ENCODE peak calls at places on chromosomes 6 and 20, in five cellular contexts. T is AG09309, C is MCF 10A, E is astrocyte of the spinal cord, S is B cell. R is an unnamed sample.

GRCh38 chr6:150813319-150813992 is 52.0 kb upstream of the MTHFD1L start:
- DNase-seq in S (peak; percentile 48), T (no peak), C (peak; percentile 21), E (peak; percentile 46), R (no peak)

GRCh38 chr20:44067650-44068081 is 119.3 kb downstream of the JPH2 start:
- DNase-seq in T (no peak), S (no peak), C (no peak), E (no peak), R (peak; percentile 54)

GRCh38 chr20:60010689-60011417 is 52.6 kb downstream of the CDH26 start:
- DNase-seq in S (no peak), E (no peak), T (no peak), C (no peak), R (no peak)

GRCh38 chr20:54025166-54025835 is 45.1 kb downstream of the BCAS1 start:
- DNase-seq in E (peak; percentile 69), C (no peak), S (no peak), T (peak; percentile 67), R (no peak)

GRCh38 chr6:144749263-144749662 is 464.1 kb downstream of the UTRN start:
- DNase-seq in E (no peak), S (no peak), C (no peak), T (no peak), R (no peak)

GRCh38 chr20:49690899-49691620 is 22.6 kb downstream of the B4GALT5 start:
- DNase-seq in T (no peak), S (no peak), E (peak; percentile 42), C (peak; percentile 75), R (no peak)

GRCh38 chr20:14434379-14435136 is 97.1 kb upstream of the FLRT3 start:
- DNase-seq in S (no peak), C (peak; percentile 96), E (no peak), T (peak; percentile 4), R (no peak)

GRCh38 chr6:137339929-137340559 is 120.9 kb upstream of the IFNGR1 start:
- DNase-seq in C (no peak), E (no peak), S (no peak), T (no peak), R (no peak)

GRCh38 chr6:159505140-159505922 is 187.7 kb downstream of the SOD2 start:
- DNase-seq in S (no peak), C (no peak), T (no peak), E (no peak), R (no peak)

GRCh38 chr20:49916146-49917002 is 1.0 kb upstream of the SPATA2 start:
- DNase-seq in E (no peak), C (peak; percentile 50), S (no peak), T (no peak), R (no peak)

GRCh38 chr20:31985152-31985551 is 17.2 kb downstream of the XKR7 start:
- DNase-seq in E (no peak), T (no peak), S (no peak), C (no peak), R (no peak)

GRCh38 chr6:168623736-168624135 is 182.8 kb downstream of the SMOC2 start:
- DNase-seq in E (no peak), C (no peak), T (no peak), S (no peak), R (no peak)

GRCh38 chr6:115551510-115551909 is 509.2 kb downstream of the FRK start:
- DNase-seq in E (no peak), S (no peak), C (no peak), T (no peak), R (no peak)

GRCh38 chr6:9540534-9541126 is 874.2 kb downstream of the TFAP2A start:
- DNase-seq in C (peak; percentile 76), T (no peak), S (no peak), E (peak; percentile 65), R (no peak)

GRCh38 chr6:147201885-147202515 is 2.2 kb upstream of the STXBP5 start:
- DNase-seq in C (peak; percentile 66), S (no peak), T (no peak), E (peak; percentile 60), R (no peak)

GRCh38 chr6:150293423-150294280 is 75.2 kb upstream of the IYD start:
- DNase-seq in S (no peak), T (no peak), E (peak; percentile 44), C (peak; percentile 69), R (no peak)

GRCh38 chr20:51525241-51526104 is 17.0 kb downstream of the NFATC2 start:
- DNase-seq in E (no peak), S (peak; percentile 66), C (no peak), T (no peak), R (no peak)

GRCh38 chr6:67608099-67608749 is 1026.9 kb upstream of the ADGRB3 start:
- DNase-seq in T (no peak), C (no peak), E (no peak), S (no peak), R (no peak)

GRCh38 chr6:26322645-26323482 is 42.1 kb upstream of the BTN3A2 start:
- DNase-seq in S (peak; percentile 56), T (peak; percentile 84), C (peak; percentile 85), E (peak; percentile 93), R (no peak)

GRCh38 chr20:8627386-8628030 is 441.4 kb upstream of the PLCB4 start:
- DNase-seq in E (no peak), C (no peak), T (no peak), S (no peak), R (no peak)

GRCh38 chr6:132401120-132401940 is at the start of gene MOXD1:
- DNase-seq in E (no peak), T (no peak), C (peak; percentile 17), S (peak; percentile 41), R (peak; percentile 75)

GRCh38 chr20:62632575-62632974 is 9.7 kb upstream of the SLCO4A1 start:
- DNase-seq in E (no peak), S (no peak), T (no peak), C (no peak), R (no peak)

GRCh38 chr20:10239954-10240353 is 21.3 kb downstream of the SNAP25 start:
- DNase-seq in T (no peak), E (no peak), S (no peak), C (peak; percentile 86), R (no peak)

GRCh38 chr20:24097051-24097450 is 108.5 kb upstream of the GGTLC1 start:
- DNase-seq in C (no peak), S (no peak), E (no peak), T (no peak), R (no peak)

DNA sequence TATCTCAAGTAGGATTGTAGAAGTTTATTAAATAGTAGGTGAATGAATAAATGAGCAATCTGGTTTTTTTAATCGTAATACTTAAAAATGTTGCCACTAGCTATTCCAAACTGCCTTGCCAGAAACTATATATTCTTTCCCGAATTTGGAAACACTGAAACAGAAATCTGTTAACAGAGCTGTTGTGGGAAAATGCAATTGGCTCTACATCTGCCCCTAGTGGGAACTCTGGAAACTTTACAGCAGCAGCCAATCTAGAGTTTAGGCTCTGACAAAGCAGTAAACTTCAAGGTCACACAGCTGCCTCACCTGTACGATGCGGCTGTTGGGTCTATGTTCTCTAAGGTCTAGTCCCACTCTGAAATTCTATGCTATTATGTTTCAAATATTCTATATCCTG is 41.7 kb downstream of the SYNE1 start:
- DNase-seq in C (peak; percentile 19), S (no peak), T (no peak), E (no peak), R (no peak)
- TF ChIP-seq CTCF in C (peak; percentile 34), S (no peak), T (peak; percentile 67), E (peak; percentile 40), R (peak; percentile 62)

GRCh38 chr6:108168501-108168979 is 2.7 kb downstream of the NR2E1 start:
- DNase-seq in E (peak; percentile 43), C (no peak), T (no peak), S (no peak), R (no peak)
- TF ChIP-seq CTCF in E (peak; percentile 45), C (no peak), T (peak; percentile 31), S (peak; percentile 23), R (peak; percentile 57)

DNA sequence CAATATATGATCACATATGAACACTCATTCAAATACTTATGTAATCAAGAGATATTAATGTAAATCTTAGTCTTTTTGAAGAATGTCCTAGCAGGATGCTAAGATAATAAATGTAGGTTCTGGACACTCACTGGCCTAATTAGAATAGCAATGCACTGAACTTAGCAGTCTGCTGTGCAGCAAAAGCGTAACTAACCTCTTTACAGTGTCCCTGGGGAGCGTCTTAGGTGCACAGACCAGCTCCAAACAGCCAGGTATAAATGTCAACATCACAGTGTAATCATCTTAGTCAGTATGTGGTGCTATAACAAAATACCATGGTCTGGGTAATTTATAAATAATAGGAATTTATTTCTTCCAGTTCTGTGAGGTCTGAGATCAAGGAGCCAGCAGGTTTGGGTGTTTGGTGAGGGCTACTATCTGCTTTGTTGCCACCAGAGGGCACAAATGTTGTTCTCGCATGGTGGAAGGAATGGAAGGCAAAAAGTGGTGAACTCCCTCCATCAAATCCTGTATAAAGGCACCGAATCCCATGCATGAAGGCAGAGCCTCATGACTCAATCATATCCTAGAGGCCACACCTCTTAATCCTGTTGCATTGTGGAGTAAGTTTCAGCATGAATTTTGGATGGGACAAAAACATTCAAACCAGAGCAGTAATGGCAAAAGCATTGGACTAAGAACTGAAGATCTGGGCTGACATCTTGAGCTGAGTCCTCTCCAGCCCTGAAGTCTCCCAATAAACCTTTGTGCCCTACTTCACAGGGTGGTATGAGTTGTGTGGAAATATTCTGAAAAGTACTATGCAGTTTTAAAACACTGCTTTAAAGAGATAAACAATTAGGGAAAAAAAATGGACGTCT is 41.8 kb upstream of the FOXO3 start:
- DNase-seq in E (peak; percentile 10), T (no peak), C (peak; percentile 48), S (no peak), R (no peak)
- TF ChIP-seq CTCF in E (peak; percentile 58), T (peak; percentile 56), C (peak; percentile 20), S (no peak), R (peak; percentile 70)

GRCh38 chr6:36873612-36874011 is 991 bp downstream of the PPIL1 start:
- DNase-seq in E (no peak), S (no peak), T (no peak), C (peak; percentile 31), R (no peak)
- TF ChIP-seq CTCF in E (peak; percentile 15), S (no peak), T (no peak), C (no peak), R (peak; percentile 43)

DNA sequence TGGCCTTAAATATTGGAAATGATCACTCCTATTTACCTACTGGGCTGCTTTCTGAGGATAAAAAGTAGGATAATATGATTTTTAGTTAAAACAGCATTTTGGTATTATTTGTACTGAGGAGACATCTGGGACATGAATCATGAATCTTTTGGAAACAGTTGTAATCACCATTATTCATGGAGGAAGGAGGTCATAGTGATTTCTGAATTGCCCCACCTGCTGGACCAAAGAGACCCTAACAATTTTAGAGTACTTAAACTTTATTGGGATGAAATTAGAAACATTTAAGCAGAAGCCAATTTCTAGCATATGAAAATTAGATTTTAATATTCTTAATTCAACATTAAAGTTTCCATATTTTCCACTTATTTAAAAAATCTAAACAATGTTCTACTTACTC is 108.4 kb upstream of the SIM1 start:
- DNase-seq in T (peak; percentile 21), S (no peak), E (peak; percentile 47), C (peak; percentile 46), R (no peak)
- TF ChIP-seq CTCF in T (peak; percentile 42), S (no peak), E (peak; percentile 55), C (peak; percentile 22), R (peak; percentile 72)

R was measured in type B pancreatic cell.